ENCODE peak calls at places on chromosomes 13 and 19, in six cellular contexts. K, L, E, X, V and H are unnamed samples.

GRCh38 chr13:56720841-56721240 is 419.9 kb upstream of the PRR20A start:
- DNase-seq in K (no peak), L (peak; percentile 21), E (no peak), X (no peak), V (no peak), H (no peak)

GRCh38 chr19:40210919-40211318 is 7.3 kb downstream of the TTC9B start:
- DNase-seq in K (no peak), L (peak; percentile 62), E (no peak), X (no peak), V (no peak), H (no peak)

GRCh38 chr19:30171795-30172642 is 200.2 kb upstream of the ZNF536 start:
- DNase-seq in K (no peak), L (no peak), E (no peak), X (no peak), V (no peak), H (no peak)

GRCh38 chr19:35495107-35496064 is 5.1 kb upstream of the KRTDAP start:
- DNase-seq in K (peak; percentile 85), L (peak; percentile 86), E (peak; percentile 79), X (peak; percentile 40), V (peak; percentile 64), H (peak; percentile 37)

GRCh38 chr19:7191946-7192691 is 102.1 kb downstream of the INSR start:
- DNase-seq in K (peak; percentile 27), L (no peak), E (no peak), X (peak; percentile 24), V (no peak), H (no peak)

GRCh38 chr13:42395066-42395821 is 123.3 kb downstream of the AKAP11 start:
- DNase-seq in K (peak; percentile 40), L (no peak), E (no peak), X (no peak), V (no peak), H (no peak)

GRCh38 chr13:51801631-51802099 is 2.3 kb downstream of the DHRS12 start:
- DNase-seq in K (no peak), L (no peak), E (peak; percentile 50), X (no peak), V (peak; percentile 88), H (no peak)

GRCh38 chr19:35731353-35731752 is 10.9 kb downstream of the IGFLR1 start:
- DNase-seq in K (no peak), L (no peak), E (no peak), X (no peak), V (no peak), H (no peak)

GRCh38 chr19:49409441-49410029 is 13.7 kb downstream of the PTH2 start:
- DNase-seq in K (no peak), L (no peak), E (no peak), X (no peak), V (no peak), H (no peak)